ENCODE peak calls at places on chromosomes 5 and 9, in five cellular contexts. One of them, this sample, is unnamed.

GRCh38 chr9:125506045-125506444 is 201.0 kb downstream of the MAPKAP1 start:
- DNase-seq in smooth muscle cell of the brain vasculature: no peak
- DNase-seq in GM19239: no peak
- DNase-seq in lung microvascular endothelial cell: no peak
- DNase-seq in NCI-H345: no peak
- DNase-seq in this sample: no peak

GRCh38 chr5:137833463-137833862 is 34.2 kb upstream of the MYOT start:
- DNase-seq in smooth muscle cell of the brain vasculature: no peak
- DNase-seq in GM19239: no peak
- DNase-seq in lung microvascular endothelial cell: peak
- DNase-seq in NCI-H345: peak
- DNase-seq in this sample: no peak

GRCh38 chr9:73039253-73039915 is 86.5 kb upstream of the ALDH1A1 start:
- DNase-seq in smooth muscle cell of the brain vasculature: peak
- DNase-seq in GM19239: no peak
- DNase-seq in lung microvascular endothelial cell: no peak
- DNase-seq in NCI-H345: no peak
- DNase-seq in this sample: no peak

GRCh38 chr5:145130996-145131395 is 704.1 kb downstream of the PRELID2 start:
- DNase-seq in smooth muscle cell of the brain vasculature: no peak
- DNase-seq in GM19239: no peak
- DNase-seq in lung microvascular endothelial cell: no peak
- DNase-seq in NCI-H345: no peak
- DNase-seq in this sample: no peak

GRCh38 chr9:126497673-126498255 is 116.0 kb upstream of the LMX1B start:
- DNase-seq in smooth muscle cell of the brain vasculature: no peak
- DNase-seq in GM19239: no peak
- DNase-seq in lung microvascular endothelial cell: no peak
- DNase-seq in NCI-H345: no peak
- DNase-seq in this sample: no peak

GRCh38 chr9:96158909-96159575 is 142.9 kb downstream of the HSD17B3 start:
- DNase-seq in smooth muscle cell of the brain vasculature: no peak
- DNase-seq in GM19239: no peak
- DNase-seq in lung microvascular endothelial cell: no peak
- DNase-seq in NCI-H345: no peak
- DNase-seq in this sample: no peak

GRCh38 chr5:90134381-90134780 is 275.2 kb downstream of the CETN3 start:
- DNase-seq in smooth muscle cell of the brain vasculature: no peak
- DNase-seq in GM19239: no peak
- DNase-seq in lung microvascular endothelial cell: no peak
- DNase-seq in NCI-H345: no peak
- DNase-seq in this sample: no peak

GRCh38 chr9:77899679-77900354 is 131.8 kb downstream of the GNAQ start:
- DNase-seq in smooth muscle cell of the brain vasculature: no peak
- DNase-seq in GM19239: no peak
- DNase-seq in lung microvascular endothelial cell: no peak
- DNase-seq in NCI-H345: no peak
- DNase-seq in this sample: no peak

GRCh38 chr9:92438900-92439526 is 14.7 kb upstream of the OMD start:
- DNase-seq in smooth muscle cell of the brain vasculature: no peak
- DNase-seq in GM19239: no peak
- DNase-seq in lung microvascular endothelial cell: peak
- DNase-seq in NCI-H345: no peak
- DNase-seq in this sample: no peak

GRCh38 chr5:142506046-142506445 is 179.8 kb downstream of the FGF1 start:
- DNase-seq in smooth muscle cell of the brain vasculature: no peak
- DNase-seq in GM19239: no peak
- DNase-seq in lung microvascular endothelial cell: no peak
- DNase-seq in NCI-H345: no peak
- DNase-seq in this sample: no peak

GRCh38 chr5:180601591-180602480 is 10.5 kb upstream of the SCGB3A1 start:
- DNase-seq in smooth muscle cell of the brain vasculature: no peak
- DNase-seq in GM19239: no peak
- DNase-seq in lung microvascular endothelial cell: no peak
- DNase-seq in NCI-H345: no peak
- DNase-seq in this sample: no peak

GRCh38 chr9:77707696-77708095 is 59.6 kb upstream of the GNA14 start:
- DNase-seq in smooth muscle cell of the brain vasculature: peak
- DNase-seq in GM19239: no peak
- DNase-seq in lung microvascular endothelial cell: peak
- DNase-seq in NCI-H345: no peak
- DNase-seq in this sample: no peak

GRCh38 chr5:74326571-74327338 is 313.8 kb downstream of the ENC1 start:
- DNase-seq in smooth muscle cell of the brain vasculature: peak
- DNase-seq in GM19239: peak
- DNase-seq in lung microvascular endothelial cell: peak
- DNase-seq in NCI-H345: no peak
- DNase-seq in this sample: peak

GRCh38 chr9:7973123-7973522 is 173.5 kb upstream of the DMAC1 start:
- DNase-seq in smooth muscle cell of the brain vasculature: no peak
- DNase-seq in GM19239: no peak
- DNase-seq in lung microvascular endothelial cell: no peak
- DNase-seq in NCI-H345: no peak
- DNase-seq in this sample: no peak

GRCh38 chr9:127184641-127185040 is 62.2 kb upstream of the ANGPTL2 start:
- DNase-seq in smooth muscle cell of the brain vasculature: no peak
- DNase-seq in GM19239: no peak
- DNase-seq in lung microvascular endothelial cell: no peak
- DNase-seq in NCI-H345: no peak
- DNase-seq in this sample: no peak

GRCh38 chr9:133260334-133261102 is 14.5 kb downstream of the ABO start:
- DNase-seq in smooth muscle cell of the brain vasculature: no peak
- DNase-seq in GM19239: no peak
- DNase-seq in lung microvascular endothelial cell: no peak
- DNase-seq in NCI-H345: no peak
- DNase-seq in this sample: no peak

GRCh38 chr5:84383816-84384603 is 670 bp downstream of the EDIL3 start:
- DNase-seq in smooth muscle cell of the brain vasculature: no peak
- DNase-seq in GM19239: no peak
- DNase-seq in lung microvascular endothelial cell: peak
- DNase-seq in NCI-H345: peak
- DNase-seq in this sample: peak

GRCh38 chr9:131481441-131482342 is 21.0 kb upstream of the POMT1 start:
- DNase-seq in smooth muscle cell of the brain vasculature: no peak
- DNase-seq in GM19239: no peak
- DNase-seq in lung microvascular endothelial cell: no peak
- DNase-seq in NCI-H345: no peak
- DNase-seq in this sample: no peak

GRCh38 chr5:40442346-40442745 is 237.4 kb upstream of the PTGER4 start:
- DNase-seq in smooth muscle cell of the brain vasculature: peak
- DNase-seq in GM19239: no peak
- DNase-seq in lung microvascular endothelial cell: peak
- DNase-seq in NCI-H345: no peak
- DNase-seq in this sample: no peak

GRCh38 chr5:118762291-118762690 is 226.1 kb downstream of the DTWD2 start:
- DNase-seq in smooth muscle cell of the brain vasculature: no peak
- DNase-seq in GM19239: no peak
- DNase-seq in lung microvascular endothelial cell: no peak
- DNase-seq in NCI-H345: no peak
- DNase-seq in this sample: no peak

GRCh38 chr9:38091310-38092199 is 22.5 kb upstream of the SHB start:
- DNase-seq in smooth muscle cell of the brain vasculature: no peak
- DNase-seq in GM19239: no peak
- DNase-seq in lung microvascular endothelial cell: no peak
- DNase-seq in NCI-H345: no peak
- DNase-seq in this sample: peak

GRCh38 chr9:20139755-20140154 is 350.9 kb upstream of the SLC24A2 start:
- DNase-seq in smooth muscle cell of the brain vasculature: no peak
- DNase-seq in GM19239: no peak
- DNase-seq in lung microvascular endothelial cell: no peak
- DNase-seq in NCI-H345: peak
- DNase-seq in this sample: no peak

GRCh38 chr9:126756876-126757415 is 47.9 kb upstream of the ZBTB43 start:
- DNase-seq in smooth muscle cell of the brain vasculature: no peak
- DNase-seq in GM19239: no peak
- DNase-seq in lung microvascular endothelial cell: no peak
- DNase-seq in NCI-H345: peak
- DNase-seq in this sample: no peak

GRCh38 chr5:139642891-139643871 is 5.0 kb upstream of the CXXC5 start:
- DNase-seq in smooth muscle cell of the brain vasculature: no peak
- DNase-seq in GM19239: no peak
- DNase-seq in lung microvascular endothelial cell: no peak
- DNase-seq in NCI-H345: no peak
- DNase-seq in this sample: no peak

GRCh38 chr9:15306757-15307522 is at the start of gene TTC39B:
- DNase-seq in smooth muscle cell of the brain vasculature: peak
- DNase-seq in GM19239: peak
- DNase-seq in lung microvascular endothelial cell: peak
- DNase-seq in NCI-H345: peak
- DNase-seq in this sample: peak

GRCh38 chr9:94951591-94952115 is 225.2 kb downstream of the AOPEP start:
- DNase-seq in smooth muscle cell of the brain vasculature: no peak
- DNase-seq in GM19239: no peak
- DNase-seq in lung microvascular endothelial cell: no peak
- DNase-seq in NCI-H345: no peak
- DNase-seq in this sample: no peak

GRCh38 chr5:38447786-38448185 is 108.7 kb downstream of the LIFR start:
- DNase-seq in smooth muscle cell of the brain vasculature: no peak
- DNase-seq in GM19239: no peak
- DNase-seq in lung microvascular endothelial cell: no peak
- DNase-seq in NCI-H345: no peak
- DNase-seq in this sample: no peak

GRCh38 chr5:81830602-81831001 is 79.7 kb upstream of the SSBP2 start:
- DNase-seq in smooth muscle cell of the brain vasculature: no peak
- DNase-seq in GM19239: no peak
- DNase-seq in lung microvascular endothelial cell: no peak
- DNase-seq in NCI-H345: no peak
- DNase-seq in this sample: no peak

GRCh38 chr9:28600226-28600625 is 1026.9 kb upstream of the C9orf72 start:
- DNase-seq in smooth muscle cell of the brain vasculature: no peak
- DNase-seq in GM19239: no peak
- DNase-seq in lung microvascular endothelial cell: no peak
- DNase-seq in NCI-H345: no peak
- DNase-seq in this sample: no peak

GRCh38 chr5:125408582-125409069 is 662.2 kb upstream of the ZNF608 start:
- DNase-seq in smooth muscle cell of the brain vasculature: no peak
- DNase-seq in GM19239: no peak
- DNase-seq in lung microvascular endothelial cell: peak
- DNase-seq in NCI-H345: no peak
- DNase-seq in this sample: peak

GRCh38 chr9:69951411-69951810 is 92.2 kb upstream of the MAMDC2 start:
- DNase-seq in smooth muscle cell of the brain vasculature: no peak
- DNase-seq in GM19239: no peak
- DNase-seq in lung microvascular endothelial cell: no peak
- DNase-seq in NCI-H345: no peak
- DNase-seq in this sample: no peak

GRCh38 chr9:137217276-137218211 is 4.5 kb downstream of the RNF208 start:
- DNase-seq in smooth muscle cell of the brain vasculature: no peak
- DNase-seq in GM19239: no peak
- DNase-seq in lung microvascular endothelial cell: no peak
- DNase-seq in NCI-H345: no peak
- DNase-seq in this sample: no peak

GRCh38 chr9:116008278-116008677 is 145.3 kb upstream of the PAPPA start:
- DNase-seq in smooth muscle cell of the brain vasculature: no peak
- DNase-seq in GM19239: no peak
- DNase-seq in lung microvascular endothelial cell: no peak
- DNase-seq in NCI-H345: no peak
- DNase-seq in this sample: no peak

GRCh38 chr5:126597156-126597555 is 2.1 kb upstream of the ALDH7A1 start:
- DNase-seq in smooth muscle cell of the brain vasculature: no peak
- DNase-seq in GM19239: no peak
- DNase-seq in lung microvascular endothelial cell: peak
- DNase-seq in NCI-H345: no peak
- DNase-seq in this sample: no peak

This sample was measured in GM10248.